ENCODE peak calls at places on chromosomes 7 and 10, in four cellular contexts. F is IMR-90, V is GM12878, Z is K562. J is an unnamed sample.

GRCh38 chr7:108684629-108685028 is 115.0 kb downstream of the DNAJB9 start:
- DNase-seq in F (no peak), V (no peak), Z (no peak), J (peak)

GRCh38 chr10:92834981-92835380 is 13.3 kb upstream of the EXOC6 start:
- DNase-seq in F (peak), V (no peak), Z (no peak), J (peak)

GRCh38 chr7:223118-223800 is 30.9 kb downstream of the FAM20C start:
- DNase-seq in F (peak), V (no peak), Z (no peak), J (no peak)

GRCh38 chr7:16644624-16644986 is 949 bp downstream of the ANKMY2 start:
- DNase-seq in F (peak), V (no peak), Z (peak), J (no peak)

GRCh38 chr10:23253780-23254179 is 61.7 kb downstream of the PTF1A start:
- DNase-seq in F (no peak), V (no peak), Z (no peak), J (no peak)

GRCh38 chr7:149854611-149855367 is 16.6 kb downstream of the ZNF862 start:
- DNase-seq in F (peak), V (no peak), Z (no peak), J (no peak)

GRCh38 chr10:112775347-112775746 is 174.7 kb upstream of the TCF7L2 start:
- DNase-seq in F (peak), V (no peak), Z (no peak), J (no peak)

GRCh38 chr10:98344589-98345038 is 70.4 kb downstream of the PYROXD2 start:
- DNase-seq in F (peak), V (no peak), Z (no peak), J (peak)

GRCh38 chr7:22576941-22577927 is 77.2 kb upstream of the STEAP1B start:
- DNase-seq in F (peak), V (no peak), Z (no peak), J (peak)

GRCh38 chr7:138934861-138935260 is 46.3 kb downstream of the KIAA1549 start:
- DNase-seq in F (peak), V (no peak), Z (no peak), J (peak)

GRCh38 chr7:42753322-42753721 is 158.5 kb downstream of the C7orf25 start:
- DNase-seq in F (no peak), V (no peak), Z (no peak), J (no peak)

GRCh38 chr7:100008525-100008924 is 6.9 kb upstream of the ZKSCAN1 start:
- DNase-seq in F (no peak), V (no peak), Z (no peak), J (no peak)

GRCh38 chr7:117781707-117782106 is 91.5 kb downstream of the CTTNBP2 start:
- DNase-seq in F (peak), V (no peak), Z (no peak), J (no peak)

GRCh38 chr7:142463401-142463850 is 205.6 kb upstream of the PRSS58 start:
- DNase-seq in F (no peak), V (no peak), Z (no peak), J (no peak)
- TF ChIP-seq FOS in F (no peak), V (no peak), Z (no peak), J (no peak)

GRCh38 chr7:70093496-70093895 is 495.2 kb downstream of the AUTS2 start:
- DNase-seq in F (no peak), V (no peak), Z (no peak), J (no peak)

GRCh38 chr7:70092314-70093303 is 494.3 kb downstream of the AUTS2 start:
- DNase-seq in F (peak), V (no peak), Z (no peak), J (no peak)

DNA sequence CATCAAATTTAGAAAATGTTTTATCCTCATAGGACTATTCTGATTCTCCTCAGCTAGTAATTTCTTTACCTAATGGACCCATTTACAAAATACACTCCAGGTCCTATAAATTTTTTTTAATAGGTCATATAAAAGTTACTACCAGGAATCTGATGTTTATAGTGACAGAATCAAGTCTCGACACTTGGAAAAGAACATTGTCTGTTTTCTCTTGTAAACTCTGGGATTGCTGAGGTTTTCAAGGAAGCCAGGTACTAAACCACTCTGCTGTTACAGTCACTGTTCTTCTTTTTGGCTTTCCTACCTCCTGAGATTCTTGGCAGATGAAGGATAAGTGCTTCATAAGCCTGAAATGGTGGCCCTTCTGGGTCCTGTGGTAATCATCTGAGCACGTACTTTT is 493.1 kb downstream of the AUTS2 start:
- DNase-seq in F (no peak), V (no peak), Z (no peak), J (no peak)
- TF ChIP-seq FOS in F (no peak), V (no peak), Z (no peak), J (no peak)

GRCh38 chr7:27212587-27213149 is 12.8 kb upstream of the HOXA13 start:
- DNase-seq in F (no peak), V (no peak), Z (no peak), J (no peak)
- TF ChIP-seq FOS in F (no peak), V (no peak), Z (no peak), J (no peak)

GRCh38 chr7:130912910-130913720 is 179.1 kb upstream of the KLF14 start:
- DNase-seq in F (peak), V (peak), Z (no peak), J (peak)
- TF ChIP-seq FOS in F (peak), V (no peak), Z (no peak), J (peak)

DNA sequence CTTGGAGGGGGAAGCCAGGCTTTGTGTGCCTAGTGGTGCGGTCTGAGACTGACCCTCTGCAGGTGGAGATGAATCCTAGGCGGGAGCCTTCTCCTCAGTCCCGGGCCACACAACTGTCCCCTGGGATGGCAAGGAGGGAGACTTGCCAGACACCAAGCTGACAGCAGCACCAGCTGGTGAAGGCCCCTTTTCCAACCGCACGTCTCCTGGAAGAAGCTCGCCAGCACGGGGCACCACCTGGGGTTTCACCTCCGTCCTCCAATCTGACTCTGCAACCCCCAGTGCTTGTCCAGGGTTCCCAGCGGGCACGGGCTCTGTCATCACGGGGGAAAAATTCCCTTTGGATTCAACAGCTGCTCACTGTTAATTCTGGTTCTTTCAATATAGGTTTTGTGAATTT is 34.2 kb upstream of the TCERG1L start:
- DNase-seq in F (no peak), V (no peak), Z (no peak), J (no peak)
- TF ChIP-seq FOS in F (no peak), V (no peak), Z (no peak), J (no peak)

DNA sequence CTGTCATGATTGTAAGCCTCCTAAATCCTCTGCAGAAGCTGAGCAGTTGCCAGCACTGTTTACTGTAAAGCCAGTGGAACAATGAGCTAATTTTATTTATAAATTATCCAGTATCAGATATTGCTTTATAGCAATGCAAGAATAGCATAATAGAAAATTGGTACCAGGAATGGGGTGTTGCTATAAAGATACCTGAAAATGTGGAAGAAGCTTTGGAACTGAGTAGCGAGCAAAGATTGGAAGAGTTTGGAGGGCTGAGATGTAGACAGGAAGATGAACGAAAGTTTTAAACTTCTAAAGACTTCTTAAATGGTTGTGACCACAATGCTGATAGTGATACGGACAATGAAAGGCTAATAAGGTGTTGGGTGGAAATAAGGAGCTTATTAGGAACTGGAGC is 917.4 kb upstream of the POT1 start:
- DNase-seq in F (no peak), V (no peak), Z (no peak), J (no peak)
- TF ChIP-seq FOS in F (no peak), V (no peak), Z (no peak), J (no peak)

GRCh38 chr7:137716061-137716460 is 130.7 kb downstream of the DGKI start:
- DNase-seq in F (no peak), V (no peak), Z (no peak), J (no peak)

GRCh38 chr7:137718360-137718759 is 128.4 kb downstream of the DGKI start:
- DNase-seq in F (no peak), V (no peak), Z (no peak), J (no peak)

GRCh38 chr7:137717045-137717444 is 129.7 kb downstream of the DGKI start:
- DNase-seq in F (no peak), V (no peak), Z (no peak), J (peak)

GRCh38 chr7:137715546-137715945 is 131.2 kb downstream of the DGKI start:
- DNase-seq in F (peak), V (no peak), Z (no peak), J (no peak)

DNA sequence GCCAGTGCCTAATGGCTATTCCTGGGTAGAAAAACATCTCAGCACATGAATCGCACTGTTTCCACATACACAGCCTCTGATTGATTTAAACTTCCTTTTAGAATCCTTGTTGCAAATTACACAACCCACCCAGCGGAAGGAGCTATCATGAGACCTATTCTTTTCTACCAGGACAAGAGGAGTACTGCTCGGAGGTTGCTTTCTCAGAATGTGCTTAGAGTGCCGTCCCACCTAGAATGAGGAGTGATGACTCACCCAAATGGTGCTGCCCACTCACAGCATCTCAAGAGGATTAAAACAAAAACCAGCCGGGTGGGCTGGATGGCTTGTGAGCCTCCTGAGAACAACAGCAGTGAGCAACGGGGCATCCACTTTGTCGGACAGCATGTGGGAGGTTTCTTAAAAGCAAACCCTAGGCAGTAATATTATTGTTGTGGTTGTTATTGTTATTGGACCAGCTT is 128.9 kb downstream of the DGKI start:
- DNase-seq in F (peak), V (peak), Z (no peak), J (no peak)
- TF ChIP-seq FOS in F (peak), V (no peak), Z (no peak), J (no peak)

GRCh38 chr10:45425628-45426563 is 51.9 kb downstream of the ALOX5 start:
- DNase-seq in F (no peak), V (no peak), Z (no peak), J (peak)
- TF ChIP-seq FOS in F (no peak), V (no peak), Z (no peak), J (peak)